ENCODE peak calls at places on chromosomes 12 and 14, in six cellular contexts. Q is mucosa of descending colon, M is GM23338, R is psoas muscle, Z is heart left ventricle, J is MM.1S. B is an unnamed sample. For H3K4me1, the result is how much of the 10 kb centered on the place peaks cover.

GRCh38 chr12:5889381-5890047 is 55.5 kb downstream of the ANO2 start:
- DNase-seq in Q (no peak), M (peak), R (no peak), Z (no peak), J (no peak), B (no peak)

GRCh38 chr14:68309631-68310030 is 483.2 kb downstream of the ZFP36L1 start:
- DNase-seq in Q (no peak), M (no peak), R (no peak), Z (peak), J (no peak), B (no peak)

GRCh38 chr14:99609245-99610117 is 5.5 kb upstream of the CCDC85C start:
- DNase-seq in Q (no peak), M (no peak), R (no peak), Z (no peak), J (no peak), B (no peak)

GRCh38 chr12:109173443-109174240 is 57.3 kb downstream of the ACACB start:
- DNase-seq in Q (no peak), M (no peak), R (no peak), Z (no peak), J (no peak), B (no peak)

GRCh38 chr12:47100146-47100545 is 20.4 kb upstream of the AMIGO2 start:
- DNase-seq in Q (no peak), M (no peak), R (no peak), Z (no peak), J (no peak), B (no peak)

GRCh38 chr12:78473136-78473535 is 391.4 kb upstream of the SYT1 start:
- DNase-seq in Q (no peak), M (no peak), R (no peak), Z (no peak), J (no peak), B (no peak)

GRCh38 chr14:91154851-91155625 is 41.2 kb downstream of the DGLUCY start:
- DNase-seq in Q (peak), M (no peak), R (no peak), Z (peak), J (no peak), B (no peak)

GRCh38 chr12:45577844-45578399 is 151.6 kb upstream of the ARID2 start:
- DNase-seq in Q (no peak), M (no peak), R (no peak), Z (no peak), J (no peak), B (no peak)

GRCh38 chr12:117098361-117099217 is 627 bp downstream of the TESC start:
- DNase-seq in Q (peak), M (peak), R (no peak), Z (peak), J (no peak), B (peak)

GRCh38 chr12:58757422-58757821 is 162.9 kb downstream of the LRIG3 start:
- DNase-seq in Q (no peak), M (no peak), R (no peak), Z (no peak), J (peak), B (no peak)

GRCh38 chr12:101172316-101172715 is 37.7 kb downstream of the SLC5A8 start:
- DNase-seq in Q (no peak), M (peak), R (no peak), Z (no peak), J (peak), B (no peak)

GRCh38 chr12:96590970-96591369 is 101.6 kb downstream of the CFAP54 start:
- DNase-seq in Q (no peak), M (no peak), R (no peak), Z (no peak), J (no peak), B (no peak)

DNA sequence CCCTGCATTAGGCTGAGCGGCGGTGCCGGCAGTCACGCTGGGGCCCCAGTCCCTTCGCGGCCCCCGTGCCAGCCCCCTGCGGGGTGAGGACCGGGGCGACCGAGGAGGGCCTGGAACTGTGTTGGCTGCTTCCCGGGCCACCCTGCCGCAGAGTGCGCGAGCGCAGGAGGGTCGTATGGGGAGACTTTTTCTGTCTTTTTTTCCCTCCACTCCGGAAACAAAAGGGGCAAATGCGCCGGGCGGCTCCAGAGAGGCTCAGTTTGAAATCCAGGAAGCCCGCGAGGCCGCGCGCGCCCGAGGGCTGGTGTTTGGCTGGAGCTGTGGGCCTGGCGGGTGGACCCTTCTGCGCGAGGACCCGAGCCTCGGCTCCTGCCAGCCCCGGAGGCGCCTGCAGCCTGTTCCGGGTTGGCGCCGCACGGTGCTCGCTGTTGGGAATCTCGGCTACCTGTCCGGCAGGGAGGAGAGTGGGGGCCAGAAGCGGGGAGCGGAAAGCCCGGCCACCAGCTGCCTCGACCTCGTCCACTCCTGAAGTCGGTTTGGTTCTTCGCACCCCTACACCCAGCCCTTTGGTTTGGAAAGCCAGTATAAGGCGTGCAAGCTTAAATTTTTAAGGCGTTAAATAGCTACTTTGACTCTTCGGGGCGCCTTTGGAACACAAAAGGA is 650 bp downstream of the PLEKHG3 start:
- DNase-seq in Q (peak), M (no peak), R (peak), Z (peak), J (no peak), B (peak)
- H3K4me1 ChIP-seq in Q (under half), M (half or more), R (under half), Z (under half), J (under half), B (half or more)

DNA sequence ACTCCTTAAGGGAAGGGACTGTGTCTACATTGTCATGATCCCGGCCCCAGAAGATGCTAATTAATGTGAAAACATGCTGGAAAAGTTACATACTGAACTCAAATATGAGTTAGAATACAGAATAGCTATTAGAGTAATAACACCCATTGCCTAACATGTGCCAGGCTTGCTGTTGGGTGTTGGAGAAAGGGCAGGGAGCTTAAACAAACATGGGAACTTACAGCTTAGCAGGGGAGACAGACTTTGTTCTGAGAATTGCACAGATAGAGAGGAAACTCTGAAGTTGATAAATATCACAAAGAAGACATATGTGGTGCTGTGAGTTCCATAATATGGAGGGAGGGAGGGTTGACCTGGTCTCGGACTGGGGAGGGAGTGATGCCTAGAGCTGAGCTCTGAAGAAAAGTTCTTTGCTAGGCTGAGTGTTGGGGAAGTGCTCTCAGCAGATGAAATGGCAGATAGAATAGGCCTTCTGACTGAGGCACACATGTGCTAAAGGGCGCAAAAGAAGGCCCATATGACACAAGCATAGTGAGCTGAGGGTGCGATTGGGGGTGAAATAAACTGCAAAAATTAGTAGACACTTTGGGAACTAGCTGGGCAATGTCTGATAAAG is 18.0 kb upstream of the KDM2B start:
- DNase-seq in Q (no peak), M (no peak), R (no peak), Z (no peak), J (no peak), B (no peak)
- H3K4me3 ChIP-seq in Q (no peak), M (no peak), R (no peak), Z (no peak), J (no peak), B (no peak)

GRCh38 chr12:13196302-13196921 is at the start of gene EMP1:
- DNase-seq in Q (peak), M (no peak), R (peak), Z (peak), J (peak), B (peak)

GRCh38 chr12:13198921-13199320 is 2.4 kb downstream of the EMP1 start:
- DNase-seq in Q (no peak), M (no peak), R (peak), Z (peak), J (no peak), B (no peak)

GRCh38 chr12:13197526-13198141 is 1.1 kb downstream of the EMP1 start:
- DNase-seq in Q (no peak), M (peak), R (peak), Z (peak), J (no peak), B (no peak)

GRCh38 chr12:13195848-13196301 is 651 bp upstream of the EMP1 start:
- DNase-seq in Q (no peak), M (no peak), R (no peak), Z (peak), J (no peak), B (no peak)

GRCh38 chr12:13198240-13198639 is 1.7 kb downstream of the EMP1 start:
- DNase-seq in Q (no peak), M (no peak), R (no peak), Z (no peak), J (no peak), B (no peak)
- H3K4me1 ChIP-seq in Q (under half), M (under half), R (under half), Z (under half), J (under half), B (under half)

GRCh38 chr12:132545955-132546354 is 56.0 kb downstream of the FBRSL1 start:
- DNase-seq in Q (no peak), M (no peak), R (no peak), Z (no peak), J (no peak), B (no peak)
- H3K4me3 ChIP-seq in Q (no peak), M (no peak), R (no peak), Z (no peak), J (no peak), B (no peak)

DNA sequence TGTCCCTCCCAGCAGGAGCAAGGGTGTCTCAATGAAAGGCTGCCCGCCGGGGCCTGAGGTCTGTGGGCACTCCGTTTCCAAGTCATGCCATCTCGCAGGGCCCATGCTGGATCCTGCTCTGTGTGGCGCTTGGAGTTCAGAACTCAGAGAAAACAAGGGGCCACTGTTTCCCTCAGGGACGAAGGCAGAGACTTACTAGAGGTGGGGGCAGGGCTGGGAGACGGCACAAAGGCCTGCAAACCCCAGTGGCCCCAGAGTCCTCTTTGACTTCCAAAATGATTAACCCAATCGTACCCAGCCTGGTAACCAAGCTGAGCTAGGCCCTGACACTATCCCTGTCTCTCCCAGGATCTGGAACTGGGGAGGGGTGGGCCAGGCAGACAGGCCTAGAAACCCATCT is 95.8 kb downstream of the ITPK1 start:
- DNase-seq in Q (no peak), M (no peak), R (no peak), Z (no peak), J (no peak), B (no peak)
- H3K4me1 ChIP-seq in Q (under half), M (under half), R (under half), Z (under half), J (under half), B (under half)

DNA sequence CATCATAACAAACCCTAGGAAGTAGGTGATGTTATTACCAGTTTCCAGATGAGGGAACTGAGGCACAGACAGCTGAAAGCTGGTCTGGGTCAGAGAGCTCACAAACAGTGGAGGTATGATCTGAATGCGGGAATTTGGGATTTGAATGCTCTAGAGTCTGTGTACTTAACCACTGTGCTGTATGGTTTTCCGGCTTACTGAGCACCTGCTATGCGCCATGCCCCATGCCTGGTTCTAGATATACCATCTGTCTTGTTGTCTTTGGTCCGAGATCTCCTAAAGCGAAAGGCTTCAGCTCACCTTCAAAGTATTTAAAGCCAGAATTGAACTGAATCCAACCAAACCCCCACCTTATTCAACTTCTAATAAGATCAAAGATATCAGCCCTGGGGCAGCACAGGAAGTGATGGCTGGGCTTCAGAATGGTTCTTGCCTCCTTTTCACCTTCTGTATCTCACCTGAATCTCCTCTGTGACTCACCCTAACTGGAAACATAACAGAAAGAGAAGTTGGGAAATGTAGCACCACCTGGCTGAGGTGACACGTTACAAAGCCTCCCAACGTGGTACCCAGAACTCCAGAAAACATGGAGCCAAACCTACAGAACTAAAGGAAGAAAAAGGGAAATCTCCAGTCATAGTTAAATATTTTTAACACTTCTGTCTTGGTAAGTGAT is 54.3 kb downstream of the PRMT8 start:
- DNase-seq in Q (no peak), M (no peak), R (no peak), Z (no peak), J (no peak), B (no peak)
- H3K4me3 ChIP-seq in Q (no peak), M (no peak), R (no peak), Z (no peak), J (no peak), B (no peak)

GRCh38 chr12:7004287-7004803 is 13.9 kb downstream of the LPCAT3 start:
- DNase-seq in Q (no peak), M (no peak), R (no peak), Z (no peak), J (no peak), B (no peak)
- H3K4me1 ChIP-seq in Q (under half), M (under half), R (half or more), Z (under half), J (under half), B (under half)